ENCODE peak calls at places on chromosomes 11 and 22, in four cellular contexts. V is HepG2, G is transverse colon, O is ovary. T is an unnamed sample.

GRCh38 chr22:38235240-38235850 is 33.6 kb downstream of the MAFF start:
- DNase-seq in V (no peak), G (no peak), O (no peak), T (no peak)

GRCh38 chr11:36441610-36442208 is 68.4 kb downstream of the TRAF6 start:
- DNase-seq in V (no peak), G (no peak), O (no peak), T (no peak)

GRCh38 chr22:39139933-39140332 is 12.5 kb downstream of the CBX7 start:
- DNase-seq in V (peak; percentile 64), G (no peak), O (no peak), T (no peak)

GRCh38 chr11:127074151-127074761 is 73.7 kb upstream of the KIRREL3 start:
- DNase-seq in V (peak; percentile 38), G (peak; percentile 66), O (no peak), T (no peak)

GRCh38 chr11:45470151-45471001 is 184.2 kb upstream of the SYT13 start:
- DNase-seq in V (no peak), G (no peak), O (peak; percentile 47), T (no peak)

GRCh38 chr22:22720724-22721261 is 76.4 kb downstream of the GGTLC2 start:
- DNase-seq in V (no peak), G (peak; percentile 46), O (no peak), T (peak; percentile 48)

GRCh38 chr11:118841469-118842222 is 42.0 kb upstream of the CXCR5 start:
- DNase-seq in V (peak; percentile 49), G (peak; percentile 49), O (no peak), T (no peak)

GRCh38 chr22:20399866-20400605 is 6.1 kb downstream of the ZNF74 start:
- DNase-seq in V (no peak), G (no peak), O (no peak), T (no peak)

GRCh38 chr11:44889266-44889665 is 61.4 kb downstream of the TP53I11 start:
- DNase-seq in V (no peak), G (no peak), O (no peak), T (no peak)

GRCh38 chr11:81869337-81870065 is 864.2 kb downstream of the FAM181B start:
- DNase-seq in V (no peak), G (peak; percentile 59), O (no peak), T (no peak)

GRCh38 chr11:87316491-87316890 is 278.8 kb downstream of the TMEM135 start:
- DNase-seq in V (no peak), G (no peak), O (no peak), T (no peak)

GRCh38 chr11:68976563-68976962 is 4.2 kb downstream of the MRGPRD start:
- DNase-seq in V (no peak), G (peak; percentile 1), O (no peak), T (peak; percentile 4)

GRCh38 chr11:112298535-112298934 is 37.9 kb upstream of the PLET1 start:
- DNase-seq in V (no peak), G (no peak), O (no peak), T (no peak)

GRCh38 chr11:119696378-119697157 is 32.4 kb downstream of the NECTIN1 start:
- DNase-seq in V (no peak), G (peak; percentile 44), O (no peak), T (no peak)

GRCh38 chr22:41762980-41763779 is 37.3 kb upstream of the CCDC134 start:
- DNase-seq in V (peak; percentile 39), G (peak; percentile 44), O (no peak), T (no peak)

GRCh38 chr11:71452354-71453020 is 516 bp upstream of the NADSYN1 start:
- DNase-seq in V (peak; percentile 11), G (peak; percentile 71), O (peak; percentile 59), T (no peak)

GRCh38 chr22:20578707-20579106 is 71.3 kb downstream of the MED15 start:
- DNase-seq in V (no peak), G (no peak), O (no peak), T (no peak)

GRCh38 chr22:37553725-37554124 is 6.6 kb upstream of the CDC42EP1 start:
- DNase-seq in V (no peak), G (no peak), O (no peak), T (no peak)

GRCh38 chr11:130868865-130869264 is 47.4 kb downstream of the SNX19 start:
- DNase-seq in V (no peak), G (no peak), O (no peak), T (no peak)

GRCh38 chr11:65417221-65417701 is 5.3 kb upstream of the NEAT1 start:
- DNase-seq in V (no peak), G (peak; percentile 49), O (peak; percentile 65), T (no peak)

GRCh38 chr11:122202951-122203456 is 87.0 kb upstream of the BLID start:
- DNase-seq in V (peak; percentile 17), G (peak; percentile 40), O (peak; percentile 83), T (peak; percentile 82)

GRCh38 chr22:22927888-22928665 is 40.5 kb downstream of the IGLL5 start:
- DNase-seq in V (no peak), G (no peak), O (no peak), T (no peak)

GRCh38 chr11:31509017-31509411 is 408 bp downstream of the IMMP1L start:
- DNase-seq in V (peak; percentile 6), G (no peak), O (no peak), T (no peak)

GRCh38 chr11:73759520-73760065 is 1.3 kb downstream of the RAB6A start:
- DNase-seq in V (no peak), G (no peak), O (no peak), T (no peak)

GRCh38 chr22:29523761-29524160 is 29.8 kb downstream of the THOC5 start:
- DNase-seq in V (no peak), G (no peak), O (no peak), T (no peak)
- H3K36me3 ChIP-seq in V (peaks cover 28% of the 10 kb centered on the region), G (peaks cover 5% of the 10 kb centered on the region), O (no peaks in the 10 kb centered on the region), T (peaks cover 100% of the 10 kb centered on the region)

GRCh38 chr11:66561178-66561974 is 7.0 kb downstream of the CTSF start:
- DNase-seq in V (no peak), G (no peak), O (no peak), T (no peak)
- H3K27me3 ChIP-seq in V (no peaks in the 10 kb centered on the region), G (peaks cover 25% of the 10 kb centered on the region), O (no peaks in the 10 kb centered on the region), T (no peaks in the 10 kb centered on the region)

GRCh38 chr11:10451399-10452116 is 3.5 kb upstream of the AMPD3 start:
- DNase-seq in V (no peak), G (no peak), O (no peak), T (no peak)
- TF ChIP-seq EP300 in V (no peak), G (no peak), O (no peak), T (no peak)

GRCh38 chr11:93685196-93685595 is 23.7 kb downstream of the CEP295 start:
- DNase-seq in V (no peak), G (no peak), O (no peak), T (no peak)
- H3K36me3 ChIP-seq in V (peaks cover 10% of the 10 kb centered on the region), G (no peaks in the 10 kb centered on the region), O (no peaks in the 10 kb centered on the region), T (peaks cover 12% of the 10 kb centered on the region)

GRCh38 chr22:43869799-43870198 is 7.5 kb upstream of the SULT4A1 start:
- DNase-seq in V (no peak), G (no peak), O (no peak), T (no peak)
- H3K27me3 ChIP-seq in V (no peaks in the 10 kb centered on the region), G (peaks cover 9% of the 10 kb centered on the region), O (no peaks in the 10 kb centered on the region), T (no peaks in the 10 kb centered on the region)

DNA sequence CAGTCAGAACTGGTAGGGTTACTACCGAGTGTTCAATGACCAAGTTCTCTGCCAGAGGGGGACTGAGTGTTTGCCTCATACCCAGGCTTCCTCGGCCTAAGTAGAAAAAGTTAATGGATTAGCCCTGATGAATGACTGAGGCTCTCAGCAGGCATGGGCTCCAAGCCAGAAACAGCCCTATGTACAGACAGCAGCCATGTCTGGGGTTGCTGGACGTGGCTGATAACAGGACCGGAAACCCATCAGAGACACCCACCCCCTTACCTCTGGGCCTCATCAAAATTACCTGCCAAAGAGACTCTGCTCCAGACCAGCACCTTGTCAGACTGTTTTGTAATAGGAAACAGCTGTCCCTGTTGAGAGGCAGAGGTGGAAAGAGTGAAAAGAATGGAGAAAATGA is 351.4 kb downstream of the ETS1 start:
- DNase-seq in V (no peak), G (no peak), O (peak; percentile 26), T (no peak)
- TF ChIP-seq EP300 in V (no peak), G (no peak), O (no peak), T (no peak)